ENCODE peak calls at places on chromosomes 3 and 15, in four cellular contexts. One of them, this sample, is unnamed.

GRCh38 chr3:129121016-129121791 is 400 bp downstream of the RAB43 start:
- DNase-seq in stimulated activated naive CD4-positive, alpha-beta T cell: peak; percentile 26
- DNase-seq in putamen: peak; percentile 35
- DNase-seq in activated CD4-positive, CD25-positive, alpha-beta regulatory T cell treated with anti-CD3 and anti-CD28 coated beads, Interleukin-2, amount 50 U/mL, for 16 hours: no peak
- DNase-seq in this sample: peak; percentile 41

GRCh38 chr3:195040773-195041520 is 230.0 kb downstream of the XXYLT1 start:
- DNase-seq in activated CD4-positive, CD25-positive, alpha-beta regulatory T cell treated with anti-CD3 and anti-CD28 coated beads, Interleukin-2, amount 50 U/mL, for 16 hours: no peak
- DNase-seq in stimulated activated naive CD4-positive, alpha-beta T cell: no peak
- DNase-seq in putamen: no peak
- DNase-seq in this sample: no peak

GRCh38 chr3:110487840-110488239 is 583.8 kb upstream of the NECTIN3 start:
- DNase-seq in putamen: no peak
- DNase-seq in stimulated activated naive CD4-positive, alpha-beta T cell: no peak
- DNase-seq in activated CD4-positive, CD25-positive, alpha-beta regulatory T cell treated with anti-CD3 and anti-CD28 coated beads, Interleukin-2, amount 50 U/mL, for 16 hours: no peak
- DNase-seq in this sample: no peak

GRCh38 chr3:178082508-178082907 is 453.7 kb upstream of the KCNMB2 start:
- DNase-seq in activated CD4-positive, CD25-positive, alpha-beta regulatory T cell treated with anti-CD3 and anti-CD28 coated beads, Interleukin-2, amount 50 U/mL, for 16 hours: no peak
- DNase-seq in stimulated activated naive CD4-positive, alpha-beta T cell: no peak
- DNase-seq in putamen: no peak
- DNase-seq in this sample: no peak

GRCh38 chr3:139473155-139473771 is 3.1 kb downstream of the RBP2 start:
- DNase-seq in stimulated activated naive CD4-positive, alpha-beta T cell: no peak
- DNase-seq in putamen: no peak
- DNase-seq in activated CD4-positive, CD25-positive, alpha-beta regulatory T cell treated with anti-CD3 and anti-CD28 coated beads, Interleukin-2, amount 50 U/mL, for 16 hours: no peak
- DNase-seq in this sample: no peak

GRCh38 chr3:103499132-103499885 is 1064.5 kb downstream of the ZPLD1 start:
- DNase-seq in stimulated activated naive CD4-positive, alpha-beta T cell: no peak
- DNase-seq in putamen: no peak
- DNase-seq in activated CD4-positive, CD25-positive, alpha-beta regulatory T cell treated with anti-CD3 and anti-CD28 coated beads, Interleukin-2, amount 50 U/mL, for 16 hours: no peak
- DNase-seq in this sample: no peak

GRCh38 chr3:53261712-53262111 is 5.9 kb upstream of the TKT start:
- DNase-seq in putamen: no peak
- DNase-seq in stimulated activated naive CD4-positive, alpha-beta T cell: no peak
- DNase-seq in activated CD4-positive, CD25-positive, alpha-beta regulatory T cell treated with anti-CD3 and anti-CD28 coated beads, Interleukin-2, amount 50 U/mL, for 16 hours: no peak
- DNase-seq in this sample: no peak

GRCh38 chr3:116256843-116257485 is 188.3 kb downstream of the LSAMP start:
- DNase-seq in activated CD4-positive, CD25-positive, alpha-beta regulatory T cell treated with anti-CD3 and anti-CD28 coated beads, Interleukin-2, amount 50 U/mL, for 16 hours: no peak
- DNase-seq in stimulated activated naive CD4-positive, alpha-beta T cell: no peak
- DNase-seq in putamen: no peak
- DNase-seq in this sample: no peak

GRCh38 chr3:114067804-114068203 is 11.3 kb downstream of the QTRT2 start:
- DNase-seq in putamen: no peak
- DNase-seq in stimulated activated naive CD4-positive, alpha-beta T cell: no peak
- DNase-seq in activated CD4-positive, CD25-positive, alpha-beta regulatory T cell treated with anti-CD3 and anti-CD28 coated beads, Interleukin-2, amount 50 U/mL, for 16 hours: no peak
- DNase-seq in this sample: no peak

GRCh38 chr15:42141795-42142667 is 14.4 kb downstream of the PLA2G4F start:
- DNase-seq in activated CD4-positive, CD25-positive, alpha-beta regulatory T cell treated with anti-CD3 and anti-CD28 coated beads, Interleukin-2, amount 50 U/mL, for 16 hours: no peak
- DNase-seq in putamen: no peak
- DNase-seq in stimulated activated naive CD4-positive, alpha-beta T cell: no peak
- DNase-seq in this sample: no peak

GRCh38 chr3:76652524-76652923 is 387.4 kb upstream of the ROBO2 start:
- DNase-seq in activated CD4-positive, CD25-positive, alpha-beta regulatory T cell treated with anti-CD3 and anti-CD28 coated beads, Interleukin-2, amount 50 U/mL, for 16 hours: no peak
- DNase-seq in stimulated activated naive CD4-positive, alpha-beta T cell: no peak
- DNase-seq in putamen: no peak
- DNase-seq in this sample: no peak

GRCh38 chr15:59532770-59533379 is 78.7 kb upstream of the GCNT3 start:
- DNase-seq in putamen: no peak
- DNase-seq in stimulated activated naive CD4-positive, alpha-beta T cell: no peak
- DNase-seq in activated CD4-positive, CD25-positive, alpha-beta regulatory T cell treated with anti-CD3 and anti-CD28 coated beads, Interleukin-2, amount 50 U/mL, for 16 hours: no peak
- DNase-seq in this sample: no peak

GRCh38 chr3:147431746-147432145 is 22.6 kb downstream of the ZIC1 start:
- DNase-seq in stimulated activated naive CD4-positive, alpha-beta T cell: no peak
- DNase-seq in putamen: no peak
- DNase-seq in activated CD4-positive, CD25-positive, alpha-beta regulatory T cell treated with anti-CD3 and anti-CD28 coated beads, Interleukin-2, amount 50 U/mL, for 16 hours: no peak
- DNase-seq in this sample: no peak

GRCh38 chr3:128767351-128767750 is 41.4 kb downstream of the RAB7A start:
- DNase-seq in putamen: no peak
- DNase-seq in stimulated activated naive CD4-positive, alpha-beta T cell: no peak
- DNase-seq in activated CD4-positive, CD25-positive, alpha-beta regulatory T cell treated with anti-CD3 and anti-CD28 coated beads, Interleukin-2, amount 50 U/mL, for 16 hours: no peak
- DNase-seq in this sample: no peak

GRCh38 chr15:31306426-31307269 is 20.0 kb upstream of the KLF13 start:
- DNase-seq in stimulated activated naive CD4-positive, alpha-beta T cell: no peak
- DNase-seq in putamen: peak; percentile 94
- DNase-seq in activated CD4-positive, CD25-positive, alpha-beta regulatory T cell treated with anti-CD3 and anti-CD28 coated beads, Interleukin-2, amount 50 U/mL, for 16 hours: no peak
- DNase-seq in this sample: no peak

GRCh38 chr15:59306520-59307163 is 66.0 kb downstream of the MYO1E start:
- DNase-seq in stimulated activated naive CD4-positive, alpha-beta T cell: no peak
- DNase-seq in putamen: no peak
- DNase-seq in activated CD4-positive, CD25-positive, alpha-beta regulatory T cell treated with anti-CD3 and anti-CD28 coated beads, Interleukin-2, amount 50 U/mL, for 16 hours: no peak
- DNase-seq in this sample: no peak

GRCh38 chr3:55405436-55405835 is 81.7 kb downstream of the WNT5A start:
- DNase-seq in putamen: no peak
- DNase-seq in activated CD4-positive, CD25-positive, alpha-beta regulatory T cell treated with anti-CD3 and anti-CD28 coated beads, Interleukin-2, amount 50 U/mL, for 16 hours: no peak
- DNase-seq in stimulated activated naive CD4-positive, alpha-beta T cell: no peak
- DNase-seq in this sample: no peak

GRCh38 chr15:85834651-85835050 is 39.9 kb upstream of the KLHL25 start:
- DNase-seq in putamen: no peak
- DNase-seq in stimulated activated naive CD4-positive, alpha-beta T cell: no peak
- DNase-seq in activated CD4-positive, CD25-positive, alpha-beta regulatory T cell treated with anti-CD3 and anti-CD28 coated beads, Interleukin-2, amount 50 U/mL, for 16 hours: no peak
- DNase-seq in this sample: no peak

This sample was measured in effector CD8-positive, alpha-beta T cell.